ENCODE peak calls at places on chromosomes 7 and 10, in five cellular contexts. M is SK-N-SH, D is K562, G is HepG2, N is GM12878. E is an unnamed sample.
A peak's percentile ranks its signal among the peaks of the same experiment; 100 is the strongest.

GRCh38 chr7:101536668-101537067 is 92.4 kb downstream of the MYL10 start:
- DNase-seq in N (no peak), G (no peak), M (no peak), D (no peak), E (no peak)

GRCh38 chr7:7416031-7416968 is 119.4 kb downstream of the COL28A1 start:
- DNase-seq in M (no peak), D (no peak), N (no peak), G (no peak), E (no peak)

GRCh38 chr7:88337556-88337955 is 30.9 kb upstream of the STEAP4 start:
- DNase-seq in D (no peak), M (no peak), G (no peak), N (no peak), E (no peak)

GRCh38 chr7:38858281-38858884 is 50.6 kb downstream of the VPS41 start:
- DNase-seq in M (no peak), G (no peak), D (no peak), N (no peak), E (no peak)

GRCh38 chr7:135853499-135853898 is 104.9 kb upstream of the FAM180A start:
- DNase-seq in D (no peak), N (no peak), M (no peak), G (no peak), E (no peak)

GRCh38 chr10:24324651-24325050 is 115.7 kb downstream of the KIAA1217 start:
- DNase-seq in G (no peak), M (no peak), N (no peak), D (no peak), E (no peak)

GRCh38 chr7:42931447-42931833 is 534 bp downstream of the PSMA2 start:
- DNase-seq in D (no peak), N (no peak), G (no peak), M (no peak), E (no peak)

GRCh38 chr10:36492590-36493510 is 632.5 kb upstream of the ANKRD30A start:
- DNase-seq in M (no peak), D (no peak), N (no peak), G (no peak), E (no peak)

GRCh38 chr10:110684800-110685446 is 40.8 kb downstream of the RBM20 start:
- DNase-seq in D (no peak), N (no peak), G (no peak), M (no peak), E (no peak)

GRCh38 chr7:101216860-101217387 is 457 bp downstream of the PLOD3 start:
- DNase-seq in M (no peak), N (no peak), D (no peak), G (no peak), E (no peak)

GRCh38 chr7:99090811-99091582 is 52.9 kb downstream of the SMURF1 start:
- DNase-seq in M (no peak), G (no peak), D (no peak), N (no peak), E (no peak)

GRCh38 chr10:80164596-80164995 is 32.1 kb downstream of the PLAC9 start:
- DNase-seq in M (no peak), D (no peak), N (no peak), G (no peak), E (no peak)

GRCh38 chr10:104640339-104641149 is 546 bp upstream of the SORCS3 start:
- DNase-seq in N (no peak), G (no peak), M (peak; percentile 73), D (no peak), E (no peak)

DNA sequence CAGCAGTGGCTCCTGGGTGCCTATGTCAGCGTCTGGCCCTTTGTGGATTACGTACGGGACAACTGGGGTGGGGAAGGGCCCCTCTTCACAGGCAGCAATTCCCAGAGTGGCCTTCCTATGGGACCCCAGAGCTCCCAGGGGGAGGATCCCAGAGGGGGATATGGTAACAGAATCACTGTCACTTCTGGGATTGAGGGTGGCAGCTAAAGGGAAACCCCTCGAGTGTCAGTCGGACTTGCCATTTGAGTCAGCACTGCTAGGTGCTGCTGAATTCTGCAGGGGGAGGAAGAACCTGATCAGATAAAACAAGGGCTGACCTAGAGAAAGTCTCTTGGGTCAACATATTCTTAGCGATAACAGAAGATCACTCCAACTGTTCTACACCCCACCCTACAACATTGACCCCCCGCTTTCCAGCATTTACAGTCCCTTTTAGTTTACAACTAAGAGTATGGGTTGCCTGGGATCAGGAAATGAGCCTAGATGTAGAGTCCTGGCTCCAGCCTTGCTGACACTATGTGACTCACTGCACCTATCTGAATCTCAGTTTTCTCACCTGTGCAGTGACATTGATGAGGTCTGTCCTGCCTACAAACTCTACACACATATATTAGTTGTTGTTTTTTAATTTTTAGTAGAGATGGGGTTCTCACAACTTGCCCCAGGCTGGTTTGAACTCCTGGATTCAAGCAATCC is 12.3 kb upstream of the DDIT4 start:
- DNase-seq in D (peak; percentile 81), G (no peak), N (peak; percentile 90), M (peak; percentile 57), E (no peak)
- TF ChIP-seq FOXM1 in D (peak; percentile 29), G (no peak), N (peak; percentile 84), M (no peak), E (no peak)

GRCh38 chr10:100131571-100131970 is 49.9 kb upstream of the CPN1 start:
- DNase-seq in N (no peak), G (no peak), M (no peak), D (no peak), E (no peak)

GRCh38 chr10:100132427-100132826 is 50.8 kb upstream of the CPN1 start:
- DNase-seq in N (no peak), M (no peak), D (no peak), G (no peak), E (no peak)

GRCh38 chr10:100130786-100131185 is 49.1 kb upstream of the CPN1 start:
- DNase-seq in M (no peak), N (no peak), D (no peak), G (no peak), E (no peak)

GRCh38 chr10:100128951-100129350 is 47.3 kb upstream of the CPN1 start:
- DNase-seq in N (no peak), M (no peak), G (no peak), D (no peak), E (no peak)

DNA sequence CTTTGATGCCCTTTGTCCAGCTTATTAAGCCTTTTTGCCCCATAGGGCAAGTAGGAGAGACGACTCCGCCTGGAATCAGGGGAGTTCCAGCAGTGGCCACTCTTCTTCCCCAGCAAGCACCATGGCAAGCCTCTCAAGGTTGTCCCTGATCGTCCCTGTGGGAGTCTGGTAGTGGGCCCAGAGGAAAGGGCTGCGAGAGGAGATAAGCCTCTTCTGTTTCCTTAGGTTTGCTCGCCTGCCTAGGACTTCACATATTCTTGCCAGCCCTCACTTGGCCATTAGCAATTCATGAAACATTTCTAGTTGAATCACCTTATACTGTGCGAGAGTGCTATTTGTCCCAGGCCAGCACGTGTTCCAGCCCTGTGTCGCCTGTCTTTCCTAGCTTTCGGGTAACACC is 47.8 kb upstream of the CPN1 start:
- DNase-seq in M (no peak), D (peak; percentile 56), N (no peak), G (peak; percentile 13), E (no peak)
- TF ChIP-seq FOXM1 in M (no peak), D (no peak), N (no peak), G (no peak), E (no peak)

GRCh38 chr7:137682596-137682995 is 164.2 kb downstream of the DGKI start:
- DNase-seq in D (no peak), N (no peak), M (no peak), G (no peak), E (no peak)
- TF ChIP-seq FOXM1 in D (no peak), N (no peak), M (no peak), G (no peak), E (no peak)

DNA sequence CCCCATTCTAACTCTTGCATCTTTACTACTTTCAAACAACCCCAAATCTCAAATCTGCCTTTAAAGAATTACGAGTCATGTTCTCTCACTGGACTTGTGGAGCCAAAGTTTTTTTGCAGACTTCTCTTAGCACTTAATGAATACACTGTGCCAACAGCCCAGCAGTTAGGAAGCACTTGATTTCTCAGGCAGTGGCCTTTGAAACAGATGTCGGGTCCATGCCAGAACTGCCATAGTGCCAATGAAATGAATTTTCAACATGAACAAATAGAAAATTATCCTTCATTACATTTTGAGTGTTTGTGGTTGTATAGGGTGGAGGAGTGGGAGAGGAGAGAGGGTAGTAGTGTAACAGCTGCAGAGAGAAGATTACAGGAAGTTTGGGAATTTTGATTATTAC is 5.9 kb downstream of the BORCS7 start:
- DNase-seq in D (no peak), G (no peak), M (no peak), N (no peak), E (no peak)
- TF ChIP-seq FOXM1 in D (no peak), G (no peak), M (no peak), N (no peak), E (no peak)

E was measured in HEK293T.